ENCODE peak calls at places on chromosomes 5 and 9, in seven cellular contexts. L is LoVo; M is type B pancreatic cell; O is stimulated activated CD8-positive, alpha-beta memory T cell treated with anti-CD3 and anti-CD28 coated beads, Interleukin-15, amount 100 ng/mL, for 24 hours; U is suprapubic skin; N is DMS79; F is left ventricle myocardium inferior. J is an unnamed sample.

GRCh38 chr5:99102073-99102697 is 173.4 kb upstream of the CHD1 start:
- DNase-seq in N (no peak), L (no peak), M (no peak), O (no peak), U (no peak), F (no peak), J (no peak)

GRCh38 chr9:134371731-134372130 is 45.5 kb downstream of the RXRA start:
- DNase-seq in O (no peak), M (no peak), U (no peak), N (no peak), L (no peak), F (peak; percentile 73), J (peak; percentile 84)

GRCh38 chr5:83321656-83322055 is 149.9 kb upstream of the VCAN start:
- DNase-seq in M (no peak), F (no peak), O (no peak), N (no peak), L (no peak), U (no peak), J (no peak)

GRCh38 chr9:109010676-109011655 is 2.3 kb downstream of the CTNNAL1 start:
- DNase-seq in N (no peak), O (no peak), U (no peak), L (no peak), F (no peak), M (no peak), J (no peak)

GRCh38 chr9:10910779-10911178 is 298.0 kb upstream of the PTPRD start:
- DNase-seq in O (no peak), M (no peak), L (no peak), N (no peak), F (no peak), U (no peak), J (no peak)

GRCh38 chr5:149581192-149581861 is at the start of gene ARHGEF37:
- DNase-seq in F (peak; percentile 94), N (no peak), U (peak; percentile 93), L (peak; percentile 83), O (peak; percentile 10), M (peak; percentile 73), J (peak; percentile 96)

GRCh38 chr5:178267245-178267644 is 34.6 kb upstream of the PHYKPL start:
- DNase-seq in O (no peak), M (no peak), N (no peak), F (no peak), U (no peak), L (no peak), J (no peak)

GRCh38 chr5:135488727-135489465 is 36.7 kb upstream of the TIFAB start:
- DNase-seq in N (peak; percentile 66), L (no peak), O (no peak), U (no peak), F (no peak), M (peak; percentile 84), J (no peak)

GRCh38 chr5:65799857-65800256 is 77.9 kb downstream of the NLN start:
- DNase-seq in O (no peak), M (no peak), N (no peak), U (no peak), L (no peak), F (no peak), J (no peak)

GRCh38 chr9:8872802-8873201 is 1073.2 kb upstream of the DMAC1 start:
- DNase-seq in U (no peak), O (no peak), L (no peak), M (no peak), N (no peak), F (no peak), J (no peak)

GRCh38 chr5:36323926-36324781 is 22.5 kb upstream of the RANBP3L start:
- DNase-seq in F (peak; percentile 37), O (no peak), L (no peak), U (no peak), N (no peak), M (no peak), J (no peak)

GRCh38 chr5:33143405-33144123 is 297.2 kb upstream of the TARS1 start:
- DNase-seq in O (no peak), N (no peak), L (no peak), M (no peak), F (no peak), U (no peak), J (no peak)

GRCh38 chr9:135336722-135337490 is 142.7 kb upstream of the PPP1R26 start:
- DNase-seq in F (no peak), O (no peak), U (no peak), N (no peak), L (no peak), M (peak; percentile 48), J (no peak)

GRCh38 chr5:131634666-131634995 is 398 bp downstream of the RAPGEF6 start:
- DNase-seq in M (no peak), F (peak; percentile 50), N (no peak), L (peak; percentile 63), U (peak; percentile 86), O (peak; percentile 30), J (no peak)

GRCh38 chr5:179381691-179382090 is 36.4 kb upstream of the ADAMTS2 start:
- DNase-seq in U (peak; percentile 55), M (peak; percentile 32), O (no peak), L (no peak), F (no peak), N (no peak), J (no peak)

GRCh38 chr9:35972093-35972492 is 14.1 kb upstream of the OR2S2 start:
- DNase-seq in U (no peak), N (no peak), M (no peak), L (no peak), F (peak; percentile 29), O (peak; percentile 4), J (no peak)

GRCh38 chr9:97591535-97591934 is 41.6 kb downstream of the TSTD2 start:
- DNase-seq in L (no peak), U (no peak), N (no peak), M (no peak), O (no peak), F (no peak), J (no peak)

GRCh38 chr9:33155393-33155792 is 11.7 kb downstream of the B4GALT1 start:
- DNase-seq in O (no peak), L (no peak), M (no peak), F (no peak), N (no peak), U (no peak), J (peak; percentile 37)

GRCh38 chr5:149765932-149766331 is 35.8 kb downstream of the PPARGC1B start:
- DNase-seq in F (no peak), U (no peak), L (no peak), N (no peak), M (no peak), O (no peak), J (no peak)

GRCh38 chr5:53262348-53262970 is 152.9 kb upstream of the MOCS2 start:
- DNase-seq in M (no peak), L (no peak), U (no peak), F (no peak), N (no peak), O (no peak), J (no peak)

GRCh38 chr9:134565316-134565915 is 76.2 kb upstream of the COL5A1 start:
- DNase-seq in N (no peak), F (no peak), M (no peak), U (peak; percentile 24), O (no peak), L (no peak), J (peak; percentile 15)

GRCh38 chr5:5320062-5320805 is 102.2 kb upstream of the ICE1 start:
- DNase-seq in F (no peak), N (no peak), U (no peak), M (no peak), L (no peak), O (no peak), J (no peak)

GRCh38 chr5:8349855-8350254 is 480.9 kb downstream of the MTRR start:
- DNase-seq in L (no peak), U (no peak), F (no peak), O (no peak), M (no peak), N (no peak), J (no peak)

GRCh38 chr5:71873202-71873601 is 154.1 kb downstream of the CARTPT start:
- DNase-seq in L (no peak), M (no peak), F (no peak), O (no peak), N (peak; percentile 64), U (no peak), J (no peak)

GRCh38 chr5:76490970-76491369 is 87.9 kb downstream of the IQGAP2 start:
- DNase-seq in F (no peak), N (no peak), O (no peak), M (no peak), U (no peak), L (peak; percentile 38), J (no peak)

GRCh38 chr9:14633148-14633547 is 60.1 kb downstream of the ZDHHC21 start:
- DNase-seq in O (no peak), L (no peak), F (no peak), M (no peak), N (no peak), U (no peak), J (no peak)

GRCh38 chr5:80625230-80625629 is 29.2 kb upstream of the MSH3 start:
- DNase-seq in N (no peak), O (no peak), F (no peak), U (no peak), L (no peak), M (no peak), J (no peak)

GRCh38 chr5:42015681-42016080 is 90.6 kb downstream of the FBXO4 start:
- DNase-seq in L (no peak), M (no peak), U (no peak), F (no peak), N (no peak), O (no peak), J (no peak)

GRCh38 chr5:83101514-83101913 is 24.2 kb downstream of the XRCC4 start:
- DNase-seq in U (no peak), O (no peak), N (no peak), F (no peak), M (no peak), L (no peak), J (no peak)

GRCh38 chr5:161105563-161105962 is 253.6 kb upstream of the ATP10B start:
- DNase-seq in N (peak; percentile 1), L (no peak), F (no peak), O (no peak), U (no peak), M (no peak), J (no peak)

GRCh38 chr5:39566891-39567290 is 142.1 kb upstream of the DAB2 start:
- DNase-seq in O (no peak), M (no peak), L (no peak), N (no peak), U (no peak), F (no peak), J (no peak)

GRCh38 chr9:115192280-115192679 is 74.3 kb upstream of the TNC start:
- DNase-seq in L (no peak), F (no peak), U (no peak), N (no peak), M (no peak), O (no peak), J (no peak)

GRCh38 chr5:145471831-145472616 is 363.1 kb downstream of the PRELID2 start:
- DNase-seq in O (no peak), M (no peak), N (no peak), L (peak; percentile 50), U (no peak), F (no peak), J (no peak)

GRCh38 chr5:154267516-154267915 is 77.0 kb downstream of the GALNT10 start:
- DNase-seq in F (no peak), U (no peak), M (no peak), L (no peak), O (no peak), N (no peak), J (no peak)

GRCh38 chr9:78892182-78892581 is 595.3 kb downstream of the PSAT1 start:
- DNase-seq in O (no peak), N (no peak), U (no peak), M (no peak), L (no peak), F (no peak), J (no peak)